ENCODE peak calls at places on chromosomes 4 and X, in nine cellular contexts. X is GM23338, C is A549, Q is K562, M is HCT116, H is HepG2, V is GM12878, A is HL-60, I is SK-N-SH. S is an unnamed sample.

GRCh38 chr4:1249148-1249730 is 309 bp upstream of the CTBP1 start:
- DNase-seq in I (peak), X (peak), M (peak), V (no peak), C (peak), H (peak), A (peak), Q (peak), S (no peak)

GRCh38 chrX:107894038-107894437 is 68.4 kb downstream of the MID2 start:
- DNase-seq in X (peak), Q (peak), C (peak), M (peak), H (peak), V (peak), I (peak), A (no peak), S (peak)

GRCh38 chrX:10017866-10018265 is 50.7 kb downstream of the CLDN34 start:
- DNase-seq in H (peak), C (peak), Q (no peak), M (peak), X (peak), A (no peak), I (no peak), V (no peak), S (no peak)

GRCh38 chrX:17361620-17362019 is 13.4 kb upstream of the NHS start:
- DNase-seq in C (peak), H (peak), I (peak), M (no peak), A (no peak), X (peak), Q (peak), V (no peak), S (no peak)

GRCh38 chrX:14496674-14497073 is 32.7 kb upstream of the GLRA2 start:
- DNase-seq in V (no peak), H (no peak), I (no peak), M (no peak), C (no peak), A (no peak), Q (no peak), X (no peak), S (no peak)

GRCh38 chr4:924107-925096 is 7.7 kb downstream of the GAK start:
- DNase-seq in A (no peak), C (no peak), X (no peak), I (peak), Q (peak), V (peak), M (no peak), H (no peak), S (no peak)

GRCh38 chr4:65791807-65792308 is 121.6 kb upstream of the EPHA5 start:
- DNase-seq in Q (no peak), I (no peak), A (no peak), H (no peak), C (peak), M (no peak), X (peak), V (no peak), S (no peak)

GRCh38 chr4:52755409-52755808 is 4.2 kb upstream of the ERVMER34-1 start:
- DNase-seq in Q (no peak), X (no peak), M (no peak), H (no peak), V (no peak), I (no peak), C (no peak), A (no peak), S (no peak)

GRCh38 chrX:30504309-30504708 is 73.3 kb downstream of the TASL start:
- DNase-seq in Q (peak), X (peak), A (no peak), M (peak), I (peak), C (peak), H (peak), V (peak), S (no peak)

GRCh38 chr4:69471639-69472038 is 24.1 kb downstream of the UGT2B4 start:
- DNase-seq in Q (no peak), H (no peak), I (no peak), A (no peak), M (no peak), X (no peak), C (no peak), V (no peak), S (no peak)

GRCh38 chr4:24688453-24688852 is 104.1 kb upstream of the DHX15 start:
- DNase-seq in H (no peak), X (no peak), Q (no peak), M (no peak), A (no peak), V (no peak), I (no peak), C (no peak), S (no peak)

DNA sequence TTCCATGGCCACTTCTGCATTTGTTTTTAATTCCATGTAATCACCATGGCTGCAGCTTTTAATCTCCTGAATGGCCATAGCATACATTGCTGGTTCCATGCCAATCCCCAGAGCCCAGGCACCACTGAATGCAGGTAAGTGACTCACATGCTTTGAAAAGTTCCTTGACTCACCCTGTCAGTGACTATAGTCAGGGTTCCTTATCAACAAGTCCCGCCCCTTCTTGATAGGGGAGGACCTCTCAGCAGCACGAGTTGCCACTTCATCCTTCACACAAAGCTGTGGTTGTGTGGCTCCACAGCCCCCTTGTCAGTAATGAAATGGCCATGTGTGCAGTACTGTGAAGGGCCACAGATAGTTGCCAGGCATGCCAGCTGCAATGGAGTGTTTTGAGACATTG is 516.6 kb downstream of the PPARGC1A start:
- DNase-seq in H (no peak), V (no peak), X (peak), M (no peak), C (peak), Q (peak), I (no peak), A (peak), S (no peak)
- TF ChIP-seq REST in H (no peak), V (no peak), X (no peak), M (no peak), C (no peak), Q (no peak), I (no peak), A (no peak), S (no peak)

DNA sequence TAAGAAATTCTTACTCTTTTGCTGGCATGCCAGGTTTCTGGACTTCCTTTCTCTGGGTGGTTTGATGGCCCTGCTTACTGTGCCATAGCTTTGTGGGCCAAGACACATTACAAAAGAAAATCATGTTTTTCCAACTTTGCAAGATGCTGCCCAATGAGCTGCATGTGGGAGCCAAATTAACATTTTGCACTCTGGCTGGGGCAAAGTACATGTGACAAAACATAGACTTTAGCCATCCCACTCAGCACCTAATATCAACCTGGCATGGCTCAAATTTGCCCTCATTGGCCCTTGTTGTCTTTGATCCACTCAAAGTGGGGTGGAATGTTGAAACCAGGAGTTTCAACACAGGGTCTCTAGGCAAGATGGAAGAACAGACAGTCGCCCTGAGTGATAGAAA is 40.0 kb upstream of the DYNLT3 start:
- DNase-seq in C (no peak), Q (no peak), X (no peak), H (no peak), A (no peak), V (no peak), I (no peak), M (no peak), S (no peak)
- H3K27ac ChIP-seq in C (no peak), Q (no peak), X (no peak), H (no peak), A (no peak), V (no peak), I (no peak), M (no peak), S (no peak)

GRCh38 chr4:180898305-180898704 is 1344.9 kb upstream of the TENM3 start:
- DNase-seq in V (no peak), C (no peak), X (no peak), Q (no peak), A (no peak), I (no peak), H (no peak), M (no peak), S (no peak)

DNA sequence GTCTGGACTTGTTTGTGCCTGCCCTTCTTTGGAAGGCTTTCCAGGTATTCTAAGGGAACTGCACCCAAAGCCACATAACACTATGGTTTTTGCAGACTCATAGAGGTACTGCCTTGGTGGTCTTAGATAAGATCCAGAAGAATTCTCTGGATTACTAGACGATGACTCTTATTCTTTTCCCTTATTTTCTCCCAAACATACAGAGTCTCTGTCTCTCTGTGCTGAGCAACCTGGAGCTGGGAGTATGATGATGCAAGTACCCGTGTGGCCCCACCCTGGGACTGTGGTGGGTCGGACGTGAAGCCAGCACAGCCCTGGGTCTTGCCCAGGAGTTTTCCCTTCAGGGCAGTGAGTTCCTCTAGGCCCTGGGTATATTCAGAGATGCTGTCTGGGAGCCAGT is 1342.4 kb upstream of the TENM3 start:
- DNase-seq in I (no peak), M (no peak), C (no peak), X (no peak), H (no peak), Q (no peak), A (no peak), V (no peak), S (no peak)
- TF ChIP-seq REST in I (no peak), M (no peak), C (no peak), X (no peak), H (no peak), Q (no peak), A (no peak), V (no peak), S (no peak)

DNA sequence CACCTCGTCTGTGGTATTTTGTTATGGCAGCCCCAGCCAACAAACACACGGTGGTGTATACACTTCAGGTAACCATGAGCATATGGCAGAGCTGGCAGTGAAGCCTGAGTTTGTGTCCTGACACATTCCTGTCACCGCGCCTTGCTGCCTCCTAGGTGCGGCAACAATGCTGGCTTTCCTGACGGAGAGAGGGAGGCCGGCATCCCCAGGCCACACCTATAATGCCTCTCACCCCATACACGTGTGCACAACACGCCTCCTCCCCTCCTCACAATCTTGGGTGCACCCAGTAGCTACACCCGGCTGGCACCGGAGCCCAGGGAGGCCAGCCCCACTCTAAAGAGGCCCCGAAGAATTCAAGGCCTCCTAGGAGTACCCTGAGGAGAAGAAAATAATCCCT is 158.5 kb downstream of the NSUN7 start:
- DNase-seq in X (peak), C (peak), A (no peak), M (peak), H (no peak), I (no peak), V (no peak), Q (no peak), S (no peak)
- H3K27ac ChIP-seq in X (peak), C (no peak), A (no peak), M (peak), H (no peak), I (peak), V (no peak), Q (no peak), S (no peak)

DNA sequence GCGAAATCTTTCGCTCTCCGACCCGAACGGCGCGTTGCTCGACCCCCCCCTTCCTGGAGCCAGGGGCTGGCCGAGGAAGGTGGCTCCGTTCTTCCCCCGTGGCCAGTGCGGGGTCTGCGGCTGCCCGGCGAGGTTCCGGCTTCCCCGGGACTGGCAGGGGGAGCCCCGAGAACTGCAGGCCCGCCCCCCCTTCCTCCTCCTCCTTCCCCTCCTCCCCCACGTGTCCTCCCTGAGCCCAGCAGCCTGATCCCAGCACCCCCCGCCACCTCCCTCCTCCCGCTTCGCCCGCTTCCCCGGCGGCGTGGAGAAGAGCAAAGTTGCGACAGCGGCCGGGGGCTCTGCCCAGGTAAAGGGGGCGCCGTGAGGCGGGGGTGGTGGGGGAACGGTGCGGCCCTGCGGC is 2.4 kb upstream of the BCORL1 start:
- DNase-seq in M (no peak), V (no peak), I (peak), X (no peak), H (no peak), C (no peak), A (peak), Q (no peak), S (no peak)
- TF ChIP-seq REST in M (no peak), V (no peak), I (no peak), X (no peak), H (no peak), C (no peak), A (no peak), Q (no peak), S (no peak)

GRCh38 chr4:4994312-4995097 is 24.8 kb downstream of the CYTL1 start:
- DNase-seq in M (no peak), X (no peak), Q (no peak), A (no peak), I (no peak), H (no peak), V (no peak), C (no peak), S (no peak)
- H3K27ac ChIP-seq in M (no peak), X (no peak), Q (no peak), A (no peak), I (no peak), H (no peak), V (no peak), C (no peak), S (no peak)